ENCODE peak calls at places on chromosomes 4 and X, in four cellular contexts. U is brain microvascular endothelial cell, M is right cardiac atrium, W is kidney epithelial cell. C is an unnamed sample.

GRCh38 chrX:14865201-14865600 is 7.7 kb downstream of the FANCB start:
- DNase-seq in U (no peak), M (no peak), W (no peak), C (no peak)

GRCh38 chr4:39201963-39202362 is 19.6 kb downstream of the WDR19 start:
- DNase-seq in U (no peak), M (no peak), W (no peak), C (no peak)

GRCh38 chr4:118753685-118754084 is 68.5 kb downstream of the METTL14 start:
- DNase-seq in U (no peak), M (no peak), W (no peak), C (no peak)

GRCh38 chr4:127229866-127230608 is 402.7 kb upstream of the INTU start:
- DNase-seq in U (no peak), M (no peak), W (no peak), C (no peak)

GRCh38 chr4:8747467-8747841 is 124.2 kb downstream of the HMX1 start:
- DNase-seq in U (no peak), M (no peak), W (no peak), C (no peak)

GRCh38 chr4:7052923-7053715 is 9.9 kb downstream of the TADA2B start:
- DNase-seq in U (no peak), M (no peak), W (no peak), C (no peak)

GRCh38 chr4:48216563-48216962 is 53.1 kb downstream of the TEC start:
- DNase-seq in U (no peak), M (no peak), W (no peak), C (no peak)

GRCh38 chrX:16873106-16873505 is 2.9 kb upstream of the RBBP7 start:
- DNase-seq in U (no peak), M (no peak), W (no peak), C (no peak)

GRCh38 chr4:71268156-71268555 is 70.7 kb upstream of the SLC4A4 start:
- DNase-seq in U (no peak), M (no peak), W (no peak), C (no peak)

GRCh38 chrX:31658360-31658759 is 586.5 kb upstream of the FTHL17 start:
- DNase-seq in U (no peak), M (no peak), W (no peak), C (no peak)

GRCh38 chr4:155974476-155974749 is 20.7 kb upstream of the CTSO start:
- DNase-seq in U (no peak), M (no peak), W (no peak), C (no peak)

GRCh38 chr4:108861339-108861738 is 98.5 kb upstream of the ETNPPL start:
- DNase-seq in U (no peak), M (no peak), W (no peak), C (peak; percentile 1)

GRCh38 chr4:89913623-89914022 is 19.0 kb downstream of the MMRN1 start:
- DNase-seq in U (no peak), M (no peak), W (no peak), C (no peak)

GRCh38 chr4:8195841-8196460 is 3.1 kb upstream of the SH3TC1 start:
- DNase-seq in U (no peak), M (peak; percentile 56), W (no peak), C (no peak)

GRCh38 chrX:130120321-130120731 is 10.0 kb upstream of the ELF4 start:
- DNase-seq in U (no peak), M (no peak), W (no peak), C (no peak)

GRCh38 chrX:100635989-100636320 is 651 bp downstream of the TSPAN6 start:
- DNase-seq in U (no peak), M (no peak), W (no peak), C (no peak)

GRCh38 chrX:100635040-100635439 is 1.6 kb downstream of the TSPAN6 start:
- DNase-seq in U (no peak), M (no peak), W (no peak), C (no peak)

GRCh38 chrX:100642296-100642695 is 1.7 kb upstream of the SRPX2 start:
- DNase-seq in U (no peak), M (no peak), W (no peak), C (no peak)

GRCh38 chrX:100636321-100636991 is at the start of gene TSPAN6:
- DNase-seq in U (peak; percentile 89), M (peak; percentile 90), W (peak; percentile 56), C (peak; percentile 80)
- H3K4me3 ChIP-seq in U (peak within 1 kb of the TSS; percentile 73), M (peak within 1 kb of the TSS; percentile 91), W (peak within 1 kb of the TSS; percentile 70), C (peak within 1 kb of the TSS; percentile 70)

GRCh38 chr4:54228563-54229501 is at the start of gene PDGFRA:
- DNase-seq in U (peak; percentile 18), M (peak; percentile 91), W (no peak), C (peak; percentile 84)

GRCh38 chr4:54230479-54231418 is 1.7 kb downstream of the PDGFRA start:
- DNase-seq in U (peak; percentile 8), M (peak; percentile 87), W (no peak), C (peak; percentile 82)

GRCh38 chr4:54231419-54232150 is 2.5 kb downstream of the PDGFRA start:
- DNase-seq in U (peak; percentile 6), M (peak; percentile 93), W (no peak), C (peak; percentile 87)

GRCh38 chr4:54228064-54228527 is 997 bp upstream of the PDGFRA start:
- DNase-seq in U (peak; percentile 67), M (peak; percentile 92), W (no peak), C (peak; percentile 96)

DNA sequence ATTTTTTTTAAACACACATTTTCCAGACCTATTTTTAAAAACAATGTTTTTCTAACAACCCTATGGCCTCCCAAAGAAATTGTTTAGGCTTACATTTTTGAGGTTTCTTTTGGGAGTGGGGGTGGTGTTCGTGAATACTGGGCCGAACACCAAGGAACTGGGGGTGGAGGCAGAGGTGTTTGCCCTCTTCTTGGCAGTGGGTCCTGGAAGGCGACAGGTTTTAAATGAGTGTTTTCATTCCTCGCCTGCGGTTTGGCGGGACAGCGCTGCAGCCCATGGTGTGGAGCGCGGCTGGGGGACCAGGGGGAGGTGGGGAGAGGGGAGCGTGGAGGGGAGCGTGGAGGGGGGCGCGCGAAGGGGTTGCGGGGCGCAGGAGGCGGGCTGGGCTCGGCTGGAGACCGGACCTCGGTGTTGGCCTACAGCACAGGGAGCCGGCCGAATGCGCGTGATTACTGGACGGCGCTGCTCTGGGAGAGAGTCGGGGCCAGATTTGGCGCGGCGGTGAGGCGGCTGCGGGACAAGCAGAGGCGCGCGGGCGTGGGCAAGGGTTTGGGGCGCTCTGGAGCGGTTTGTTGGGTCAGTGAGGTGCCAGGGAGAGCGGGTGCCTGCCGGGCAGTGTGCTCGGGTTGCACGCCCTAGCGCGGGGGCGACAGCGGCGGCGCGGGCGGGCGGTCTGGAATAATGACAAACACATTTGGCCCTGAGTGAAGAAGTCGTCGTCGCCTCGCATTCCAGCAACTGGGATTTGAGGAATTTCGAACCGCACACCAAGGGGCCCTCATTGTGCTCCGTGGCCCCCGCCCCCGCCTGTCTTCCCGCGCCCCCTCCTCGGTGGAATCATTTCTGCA is 762 bp downstream of the PDGFRA start:
- DNase-seq in U (peak; percentile 16), M (peak; percentile 72), W (no peak), C (peak; percentile 94)
- H3K4me3 ChIP-seq in U (peak overlapping the region; percentile 60), M (peak overlapping the region; percentile 53), W (peak overlapping the region; percentile 1), C (peak overlapping the region; percentile 65)

GRCh38 chrX:51395807-51396728 is 63.4 kb downstream of the NUDT10 start:
- DNase-seq in U (no peak), M (peak; percentile 60), W (no peak), C (no peak)

DNA sequence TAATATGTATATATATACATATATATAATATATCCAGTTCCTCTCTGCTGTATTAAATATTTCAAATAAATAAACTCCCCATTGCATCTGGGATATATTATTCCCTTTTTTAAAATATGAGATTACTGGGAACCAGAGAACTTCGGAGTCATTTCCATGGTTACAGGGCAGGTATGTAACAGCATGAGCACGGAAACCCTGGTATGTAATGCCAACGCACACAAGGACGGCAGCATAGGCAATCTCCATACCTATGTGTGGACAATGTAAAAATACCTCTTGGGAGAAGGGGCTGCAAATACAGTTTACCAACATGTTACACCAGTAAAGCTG is 62.8 kb downstream of the NUDT10 start:
- DNase-seq in U (no peak), M (no peak), W (no peak), C (no peak)
- H3K4me3 ChIP-seq in U (no peak overlapping the region), M (peak overlapping the region; percentile 25), W (peak overlapping the region; percentile 38), C (no peak overlapping the region)

GRCh38 chr4:98946359-98946758 is 17.4 kb upstream of the EIF4E start:
- DNase-seq in U (no peak), M (no peak), W (no peak), C (no peak)

GRCh38 chr4:98939446-98939845 is 10.5 kb upstream of the EIF4E start:
- DNase-seq in U (no peak), M (no peak), W (no peak), C (no peak)

GRCh38 chr4:98939892-98940298 is 11.0 kb upstream of the EIF4E start:
- DNase-seq in U (peak; percentile 70), M (no peak), W (no peak), C (no peak)

GRCh38 chr4:98950925-98951324 is 22.0 kb upstream of the EIF4E start:
- DNase-seq in U (no peak), M (no peak), W (no peak), C (no peak)

GRCh38 chr4:98945297-98945850 is 16.4 kb upstream of the EIF4E start:
- DNase-seq in U (peak; percentile 48), M (no peak), W (no peak), C (no peak)
- H3K4me3 ChIP-seq in U (no peak overlapping the region), M (no peak overlapping the region), W (no peak overlapping the region), C (no peak overlapping the region)